ENCODE peak calls at places on chromosome 7, in six cellular contexts. One of them, this sample, is unnamed.

GRCh38 chr7:87831127-87831526 is 45.0 kb downstream of the SLC25A40 start:
- DNase-seq in H1: no peak
- DNase-seq in IMR-90: peak; percentile 66
- DNase-seq in trophoblast cell: no peak
- DNase-seq in neuronal stem cell: no peak
- DNase-seq in mesenchymal stem cell: peak; percentile 18
- DNase-seq in this sample: no peak

GRCh38 chr7:149713731-149714068 is 59.7 kb downstream of the ZNF467 start:
- DNase-seq in H1: peak; percentile 65
- DNase-seq in IMR-90: no peak
- DNase-seq in neuronal stem cell: no peak
- DNase-seq in mesenchymal stem cell: no peak
- DNase-seq in trophoblast cell: no peak
- DNase-seq in this sample: peak; percentile 42

GRCh38 chr7:89042963-89043362 is 247.4 kb upstream of the TEX47 start:
- DNase-seq in H1: no peak
- DNase-seq in neuronal stem cell: no peak
- DNase-seq in mesenchymal stem cell: no peak
- DNase-seq in IMR-90: no peak
- DNase-seq in trophoblast cell: no peak
- DNase-seq in this sample: no peak

GRCh38 chr7:73937014-73937413 is 76.1 kb downstream of the TMEM270 start:
- DNase-seq in neuronal stem cell: no peak
- DNase-seq in H1: no peak
- DNase-seq in IMR-90: peak; percentile 21
- DNase-seq in trophoblast cell: no peak
- DNase-seq in mesenchymal stem cell: no peak
- DNase-seq in this sample: no peak

GRCh38 chr7:2796358-2797352 is 47.5 kb downstream of the GNA12 start:
- DNase-seq in neuronal stem cell: no peak
- DNase-seq in IMR-90: peak; percentile 94
- DNase-seq in mesenchymal stem cell: peak; percentile 65
- DNase-seq in H1: no peak
- DNase-seq in trophoblast cell: no peak
- DNase-seq in this sample: no peak

GRCh38 chr7:41808541-41808940 is 105.7 kb upstream of the INHBA start:
- DNase-seq in neuronal stem cell: no peak
- DNase-seq in H1: no peak
- DNase-seq in trophoblast cell: no peak
- DNase-seq in mesenchymal stem cell: no peak
- DNase-seq in IMR-90: no peak
- DNase-seq in this sample: peak; percentile 87

GRCh38 chr7:42691030-42691639 is 220.7 kb downstream of the C7orf25 start:
- DNase-seq in trophoblast cell: peak; percentile 22
- DNase-seq in H1: peak; percentile 52
- DNase-seq in IMR-90: peak; percentile 39
- DNase-seq in mesenchymal stem cell: peak; percentile 77
- DNase-seq in neuronal stem cell: peak; percentile 41
- DNase-seq in this sample: peak; percentile 61

GRCh38 chr7:1270181-1270580 is 37.5 kb downstream of the UNCX start:
- DNase-seq in trophoblast cell: no peak
- DNase-seq in mesenchymal stem cell: no peak
- DNase-seq in neuronal stem cell: no peak
- DNase-seq in H1: no peak
- DNase-seq in IMR-90: no peak
- DNase-seq in this sample: no peak

GRCh38 chr7:54992876-54993490 is 25.8 kb upstream of the EGFR start:
- DNase-seq in H1: no peak
- DNase-seq in mesenchymal stem cell: no peak
- DNase-seq in IMR-90: peak; percentile 11
- DNase-seq in neuronal stem cell: no peak
- DNase-seq in trophoblast cell: no peak
- DNase-seq in this sample: no peak

GRCh38 chr7:135253851-135254815 is 20.5 kb downstream of the STRA8 start:
- DNase-seq in IMR-90: peak; percentile 76
- DNase-seq in mesenchymal stem cell: peak; percentile 72
- DNase-seq in neuronal stem cell: no peak
- DNase-seq in H1: no peak
- DNase-seq in trophoblast cell: peak; percentile 35
- DNase-seq in this sample: no peak

GRCh38 chr7:20359397-20359963 is 28.8 kb downstream of the ITGB8 start:
- DNase-seq in H1: no peak
- DNase-seq in IMR-90: peak; percentile 56
- DNase-seq in trophoblast cell: no peak
- DNase-seq in neuronal stem cell: no peak
- DNase-seq in mesenchymal stem cell: no peak
- DNase-seq in this sample: no peak

GRCh38 chr7:74306737-74307469 is 17.7 kb downstream of the CLIP2 start:
- DNase-seq in trophoblast cell: no peak
- DNase-seq in neuronal stem cell: no peak
- DNase-seq in mesenchymal stem cell: peak; percentile 86
- DNase-seq in H1: no peak
- DNase-seq in IMR-90: peak; percentile 85
- DNase-seq in this sample: no peak

GRCh38 chr7:34184466-34184865 is 279.1 kb downstream of the BMPER start:
- DNase-seq in mesenchymal stem cell: peak; percentile 68
- DNase-seq in IMR-90: peak; percentile 53
- DNase-seq in neuronal stem cell: no peak
- DNase-seq in trophoblast cell: no peak
- DNase-seq in H1: no peak
- DNase-seq in this sample: no peak

GRCh38 chr7:157813741-157814661 is 477.2 kb downstream of the DNAJB6 start:
- DNase-seq in mesenchymal stem cell: no peak
- DNase-seq in neuronal stem cell: no peak
- DNase-seq in trophoblast cell: no peak
- DNase-seq in H1: no peak
- DNase-seq in IMR-90: no peak
- DNase-seq in this sample: no peak

GRCh38 chr7:91311844-91312243 is 47.6 kb downstream of the FZD1 start:
- DNase-seq in trophoblast cell: no peak
- DNase-seq in neuronal stem cell: no peak
- DNase-seq in H1: no peak
- DNase-seq in mesenchymal stem cell: no peak
- DNase-seq in IMR-90: no peak
- DNase-seq in this sample: no peak

GRCh38 chr7:108103566-108104298 is 26.4 kb downstream of the LAMB4 start:
- DNase-seq in IMR-90: no peak
- DNase-seq in neuronal stem cell: no peak
- DNase-seq in mesenchymal stem cell: peak; percentile 76
- DNase-seq in trophoblast cell: peak; percentile 76
- DNase-seq in H1: no peak
- DNase-seq in this sample: no peak

GRCh38 chr7:150502519-150502918 is 12.2 kb upstream of the GIMAP7 start:
- DNase-seq in neuronal stem cell: no peak
- DNase-seq in trophoblast cell: no peak
- DNase-seq in H1: no peak
- DNase-seq in mesenchymal stem cell: no peak
- DNase-seq in IMR-90: no peak
- DNase-seq in this sample: no peak

GRCh38 chr7:140397784-140398750 is at the start of gene SLC37A3:
- DNase-seq in IMR-90: peak; percentile 72
- DNase-seq in trophoblast cell: peak; percentile 84
- DNase-seq in neuronal stem cell: peak; percentile 79
- DNase-seq in mesenchymal stem cell: peak; percentile 88
- DNase-seq in H1: peak; percentile 97
- DNase-seq in this sample: peak; percentile 94

GRCh38 chr7:46982928-46983327 is 599.0 kb downstream of the TNS3 start:
- DNase-seq in trophoblast cell: no peak
- DNase-seq in mesenchymal stem cell: no peak
- DNase-seq in IMR-90: no peak
- DNase-seq in H1: no peak
- DNase-seq in neuronal stem cell: no peak
- DNase-seq in this sample: no peak

GRCh38 chr7:121832347-121832746 is 40.6 kb upstream of the PTPRZ1 start:
- DNase-seq in trophoblast cell: no peak
- DNase-seq in IMR-90: no peak
- DNase-seq in neuronal stem cell: no peak
- DNase-seq in H1: no peak
- DNase-seq in mesenchymal stem cell: no peak
- DNase-seq in this sample: no peak

GRCh38 chr7:117296066-117296465 is 26.8 kb downstream of the WNT2 start:
- DNase-seq in H1: no peak
- DNase-seq in IMR-90: no peak
- DNase-seq in trophoblast cell: no peak
- DNase-seq in mesenchymal stem cell: no peak
- DNase-seq in neuronal stem cell: no peak
- DNase-seq in this sample: no peak

GRCh38 chr7:30074422-30075030 is 46.3 kb downstream of the PLEKHA8 start:
- DNase-seq in IMR-90: peak; percentile 60
- DNase-seq in neuronal stem cell: no peak
- DNase-seq in mesenchymal stem cell: peak; percentile 51
- DNase-seq in trophoblast cell: peak; percentile 43
- DNase-seq in H1: no peak
- DNase-seq in this sample: no peak
- H4K91ac ChIP-seq in IMR-90: no peak overlapping the region
- H4K91ac ChIP-seq in neuronal stem cell: no peak overlapping the region
- H4K91ac ChIP-seq in mesenchymal stem cell: no peak overlapping the region
- H4K91ac ChIP-seq in trophoblast cell: no peak overlapping the region
- H4K91ac ChIP-seq in H1: no peak overlapping the region
- H4K91ac ChIP-seq in this sample: no peak overlapping the region

GRCh38 chr7:24932815-24933214 is 47.2 kb downstream of the OSBPL3 start:
- DNase-seq in neuronal stem cell: no peak
- DNase-seq in IMR-90: no peak
- DNase-seq in trophoblast cell: no peak
- DNase-seq in H1: no peak
- DNase-seq in mesenchymal stem cell: no peak
- DNase-seq in this sample: no peak

GRCh38 chr7:24931787-24932186 is 48.2 kb downstream of the OSBPL3 start:
- DNase-seq in IMR-90: no peak
- DNase-seq in neuronal stem cell: no peak
- DNase-seq in H1: no peak
- DNase-seq in mesenchymal stem cell: no peak
- DNase-seq in trophoblast cell: no peak
- DNase-seq in this sample: no peak

GRCh38 chr7:24930856-24931255 is 49.1 kb downstream of the OSBPL3 start:
- DNase-seq in trophoblast cell: no peak
- DNase-seq in IMR-90: no peak
- DNase-seq in H1: no peak
- DNase-seq in neuronal stem cell: no peak
- DNase-seq in mesenchymal stem cell: no peak
- DNase-seq in this sample: no peak

GRCh38 chr7:24933298-24933697 is 46.7 kb downstream of the OSBPL3 start:
- DNase-seq in IMR-90: no peak
- DNase-seq in mesenchymal stem cell: no peak
- DNase-seq in H1: no peak
- DNase-seq in neuronal stem cell: no peak
- DNase-seq in trophoblast cell: no peak
- DNase-seq in this sample: no peak

DNA sequence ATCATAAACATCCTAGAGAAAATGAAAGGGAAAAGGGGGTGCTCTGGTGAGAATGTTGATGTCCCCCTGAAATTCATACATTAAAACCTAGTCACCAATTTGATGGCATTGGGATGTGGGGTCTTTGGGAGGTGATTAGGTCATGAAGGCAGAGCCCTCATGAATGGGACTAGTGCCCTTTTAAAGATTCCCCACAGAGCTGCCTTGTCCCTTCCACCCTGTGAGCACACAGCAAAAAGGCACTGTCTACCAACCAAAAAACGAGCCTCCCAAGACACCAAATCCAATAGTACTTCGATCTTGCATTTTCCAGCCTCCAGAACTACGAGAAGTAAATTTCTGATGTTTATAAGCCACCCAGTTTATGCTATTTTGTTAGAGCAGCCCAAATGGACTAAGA is 47.6 kb downstream of the OSBPL3 start:
- DNase-seq in IMR-90: no peak
- DNase-seq in H1: no peak
- DNase-seq in mesenchymal stem cell: no peak
- DNase-seq in neuronal stem cell: no peak
- DNase-seq in trophoblast cell: no peak
- DNase-seq in this sample: no peak
- H3K9ac ChIP-seq in IMR-90: no peak overlapping the region
- H3K9ac ChIP-seq in H1: no peak overlapping the region
- H3K9ac ChIP-seq in mesenchymal stem cell: no peak overlapping the region
- H3K9ac ChIP-seq in neuronal stem cell: no peak overlapping the region
- H3K9ac ChIP-seq in trophoblast cell: no peak overlapping the region
- H3K9ac ChIP-seq in this sample: no peak overlapping the region

DNA sequence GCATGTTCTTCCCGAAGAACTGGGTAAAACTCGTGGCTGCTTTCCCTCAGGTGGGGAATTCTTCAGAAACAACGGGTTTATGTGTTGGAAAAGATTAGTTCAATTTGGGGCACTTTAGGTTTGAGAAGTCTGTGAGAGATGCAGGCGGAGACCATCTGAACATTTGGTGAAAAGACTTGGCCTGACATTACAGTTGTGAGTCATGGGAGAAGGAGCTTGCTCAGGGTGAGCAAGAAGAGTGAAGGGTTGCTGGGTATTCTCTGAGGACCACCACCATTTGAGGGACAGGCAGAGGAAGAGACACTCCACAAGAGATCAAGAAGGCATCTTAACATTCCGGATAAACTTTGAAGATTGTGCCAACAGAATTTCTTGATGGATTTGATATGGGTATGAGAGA is 88.6 kb downstream of the PODXL start:
- DNase-seq in IMR-90: no peak
- DNase-seq in neuronal stem cell: no peak
- DNase-seq in H1: no peak
- DNase-seq in mesenchymal stem cell: no peak
- DNase-seq in trophoblast cell: no peak
- DNase-seq in this sample: no peak
- H4K91ac ChIP-seq in IMR-90: no peak overlapping the region
- H4K91ac ChIP-seq in neuronal stem cell: no peak overlapping the region
- H4K91ac ChIP-seq in H1: no peak overlapping the region
- H4K91ac ChIP-seq in mesenchymal stem cell: no peak overlapping the region
- H4K91ac ChIP-seq in trophoblast cell: no peak overlapping the region
- H4K91ac ChIP-seq in this sample: no peak overlapping the region

GRCh38 chr7:131327626-131328386 is at the start of gene MKLN1:
- DNase-seq in IMR-90: peak; percentile 85
- DNase-seq in trophoblast cell: peak; percentile 92
- DNase-seq in mesenchymal stem cell: peak; percentile 92
- DNase-seq in H1: peak; percentile 93
- DNase-seq in neuronal stem cell: peak; percentile 88
- DNase-seq in this sample: peak; percentile 91

GRCh38 chr7:131330299-131330698 is 2.6 kb downstream of the MKLN1 start:
- DNase-seq in trophoblast cell: no peak
- DNase-seq in neuronal stem cell: no peak
- DNase-seq in IMR-90: no peak
- DNase-seq in H1: no peak
- DNase-seq in mesenchymal stem cell: no peak
- DNase-seq in this sample: no peak

GRCh38 chr7:131328387-131329175 is 905 bp downstream of the MKLN1 start:
- DNase-seq in trophoblast cell: peak; percentile 1
- DNase-seq in IMR-90: peak; percentile 41
- DNase-seq in mesenchymal stem cell: peak; percentile 60
- DNase-seq in neuronal stem cell: no peak
- DNase-seq in H1: no peak
- DNase-seq in this sample: no peak

GRCh38 chr7:131327049-131327625 is 539 bp upstream of the MKLN1 start:
- DNase-seq in mesenchymal stem cell: peak; percentile 91
- DNase-seq in H1: no peak
- DNase-seq in neuronal stem cell: no peak
- DNase-seq in IMR-90: peak; percentile 79
- DNase-seq in trophoblast cell: peak; percentile 9
- DNase-seq in this sample: peak; percentile 57

DNA sequence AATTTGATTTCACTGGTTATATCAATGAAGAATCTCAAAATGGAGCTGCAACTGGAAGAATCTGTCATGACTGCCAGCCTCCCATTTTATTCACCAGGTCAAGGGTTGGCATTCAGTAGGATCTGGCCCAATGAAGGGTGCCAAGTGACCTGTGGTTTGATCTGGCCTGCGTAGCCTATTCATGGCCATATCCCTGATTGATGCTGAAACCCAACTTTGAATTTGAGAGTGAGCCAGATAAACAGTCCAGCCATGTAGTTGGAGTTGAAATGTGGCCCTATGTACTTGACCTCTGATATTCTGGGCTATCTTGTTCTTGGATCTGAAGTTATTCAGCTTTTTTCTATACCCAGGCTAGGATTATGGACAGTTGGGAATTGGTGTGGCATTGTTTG is 1.5 kb downstream of the MKLN1 start:
- DNase-seq in trophoblast cell: no peak
- DNase-seq in IMR-90: no peak
- DNase-seq in neuronal stem cell: no peak
- DNase-seq in H1: no peak
- DNase-seq in mesenchymal stem cell: peak; percentile 21
- DNase-seq in this sample: no peak
- H3K9ac ChIP-seq in trophoblast cell: no peak overlapping the region
- H3K9ac ChIP-seq in IMR-90: peak overlapping the region; percentile 24
- H3K9ac ChIP-seq in neuronal stem cell: no peak overlapping the region
- H3K9ac ChIP-seq in H1: no peak overlapping the region
- H3K9ac ChIP-seq in mesenchymal stem cell: peak overlapping the region; percentile 96
- H3K9ac ChIP-seq in this sample: no peak overlapping the region